ENCODE peak calls at places on chromosome 21, in four cellular contexts. E, D, H and S are unnamed samples.

GRCh38 chr21:32182449-32182848 is 96.4 kb downstream of the MIS18A start:
- DNase-seq in D (no peak), E (no peak), H (no peak), S (no peak)

GRCh38 chr21:33811147-33812024 is 104.2 kb downstream of the ATP5PO start:
- DNase-seq in D (no peak), H (no peak), E (no peak), S (no peak)

GRCh38 chr21:29104239-29104708 is 26.2 kb upstream of the MAP3K7CL start:
- DNase-seq in H (no peak), D (no peak), E (no peak), S (no peak)

GRCh38 chr21:32881458-32881857 is 109.9 kb upstream of the PAXBP1 start:
- DNase-seq in D (no peak), E (no peak), H (no peak), S (no peak)

GRCh38 chr21:44948426-44949120 is 8.7 kb downstream of the SLX9 start:
- DNase-seq in E (no peak), H (no peak), D (no peak), S (no peak)

GRCh38 chr21:33794586-33794985 is 121.0 kb downstream of the ATP5PO start:
- DNase-seq in H (no peak), D (no peak), E (no peak), S (no peak)

GRCh38 chr21:31553926-31554325 is 105.6 kb upstream of the SOD1 start:
- DNase-seq in H (no peak), E (no peak), D (no peak), S (no peak)

GRCh38 chr21:35256468-35256988 is 207.4 kb upstream of the RUNX1 start:
- DNase-seq in D (peak), E (no peak), H (no peak), S (peak)

GRCh38 chr21:45747802-45748445 is 104.4 kb downstream of the PCBP3 start:
- DNase-seq in D (peak), E (no peak), H (no peak), S (no peak)

GRCh38 chr21:46082638-46083270 is 15.2 kb upstream of the COL6A2 start:
- DNase-seq in E (no peak), D (no peak), H (no peak), S (no peak)

GRCh38 chr21:45590726-45591618 is 48.7 kb upstream of the SLC19A1 start:
- DNase-seq in E (peak), H (no peak), D (no peak), S (no peak)

GRCh38 chr21:43597052-43597451 is 62.2 kb downstream of the HSF2BP start:
- DNase-seq in D (peak), E (no peak), H (no peak), S (no peak)

GRCh38 chr21:46027855-46028493 is 46.4 kb downstream of the COL6A1 start:
- DNase-seq in H (no peak), D (no peak), E (no peak), S (no peak)

GRCh38 chr21:33403786-33404571 is 766 bp downstream of the IFNGR2 start:
- DNase-seq in H (peak), E (no peak), D (peak), S (no peak)

GRCh38 chr21:45655071-45655470 is 11.5 kb downstream of the PCBP3 start:
- DNase-seq in E (no peak), D (peak), H (no peak), S (no peak)

GRCh38 chr21:45988366-45989347 is 7.1 kb downstream of the COL6A1 start:
- DNase-seq in E (no peak), H (no peak), D (no peak), S (peak)

GRCh38 chr21:35316933-35317332 is 267.8 kb upstream of the RUNX1 start:
- DNase-seq in E (no peak), D (no peak), H (no peak), S (no peak)